ENCODE peak calls at places on chromosomes 2 and 18, in eight cellular contexts. R, B, J, C, H, P, Q and U are unnamed samples.

GRCh38 chr2:217065695-217066405 is 206.0 kb upstream of the TNP1 start:
- DNase-seq in J (no peak), C (no peak), Q (no peak), P (peak), R (no peak), H (peak), B (peak), U (peak)

GRCh38 chr2:69214898-69215297 is 172.1 kb downstream of the GFPT1 start:
- DNase-seq in Q (peak), P (peak), R (no peak), J (no peak), C (no peak), B (peak), H (no peak), U (no peak)

GRCh38 chr18:56900195-56901094 is 246.4 kb upstream of the BOD1L2 start:
- DNase-seq in C (no peak), H (no peak), P (no peak), J (peak), Q (no peak), B (no peak), R (no peak), U (no peak)

GRCh38 chr2:234286118-234286598 is 210.7 kb downstream of the ARL4C start:
- DNase-seq in J (no peak), H (no peak), R (no peak), B (peak), C (no peak), Q (no peak), P (peak), U (no peak)

GRCh38 chr2:238855891-238856580 is 8.2 kb downstream of the TWIST2 start:
- DNase-seq in J (no peak), Q (no peak), R (no peak), H (no peak), B (no peak), P (no peak), C (no peak), U (no peak)

GRCh38 chr2:19358242-19359020 is at the start of gene OSR1:
- DNase-seq in J (no peak), R (no peak), Q (peak), H (peak), B (peak), C (peak), P (peak), U (peak)

GRCh38 chr2:32611771-32612170 is 16.1 kb upstream of the TTC27 start:
- DNase-seq in P (no peak), C (no peak), Q (no peak), H (no peak), J (no peak), B (no peak), R (no peak), U (no peak)

GRCh38 chr18:37483221-37483971 is 82.2 kb downstream of the CELF4 start:
- DNase-seq in R (no peak), C (no peak), B (peak), P (peak), H (no peak), Q (no peak), J (peak), U (peak)

GRCh38 chr18:78862395-78862794 is 117.2 kb upstream of the SALL3 start:
- DNase-seq in H (no peak), J (no peak), B (no peak), P (no peak), R (no peak), C (no peak), Q (no peak), U (no peak)

GRCh38 chr18:37403100-37403781 is 162.4 kb downstream of the CELF4 start:
- DNase-seq in Q (peak), B (peak), H (peak), J (no peak), R (no peak), C (no peak), P (peak), U (no peak)

GRCh38 chr2:108593547-108594098 is 59.4 kb downstream of the LIMS1 start:
- DNase-seq in C (no peak), Q (no peak), H (peak), P (peak), B (peak), J (no peak), R (no peak), U (no peak)

GRCh38 chr2:220127857-220128256 is 500.4 kb downstream of the SLC4A3 start:
- DNase-seq in C (no peak), R (no peak), J (no peak), H (no peak), Q (no peak), P (no peak), B (no peak), U (no peak)